ENCODE peak calls at places on chromosomes 5 and 9, in four cellular contexts. I, A, F and J are unnamed samples.

GRCh38 chr5:122089614-122090013 is 11.6 kb upstream of the LOX start:
- DNase-seq in I (peak; percentile 72), A (no peak), F (no peak), J (no peak)

GRCh38 chr9:4292781-4293180 is 7.1 kb downstream of the GLIS3 start:
- DNase-seq in I (no peak), A (peak; percentile 65), F (no peak), J (no peak)

GRCh38 chr5:170312666-170313065 is 15.1 kb upstream of the LCP2 start:
- DNase-seq in I (peak; percentile 64), A (peak; percentile 33), F (no peak), J (no peak)

GRCh38 chr9:15135167-15135792 is 171.7 kb downstream of the TTC39B start:
- DNase-seq in I (peak; percentile 61), A (peak; percentile 72), F (peak; percentile 73), J (peak; percentile 73)

GRCh38 chr9:84773023-84773422 is 103.5 kb downstream of the NTRK2 start:
- DNase-seq in I (no peak), A (no peak), F (no peak), J (no peak)

GRCh38 chr9:3827175-3827574 is 301.4 kb upstream of the RFX3 start:
- DNase-seq in I (no peak), A (no peak), F (no peak), J (no peak)

GRCh38 chr9:97737429-97737828 is 40.3 kb upstream of the XPA start:
- DNase-seq in I (peak; percentile 54), A (peak; percentile 44), F (peak; percentile 22), J (peak; percentile 23)

GRCh38 chr9:112819635-112820496 is 69.3 kb downstream of the SNX30 start:
- DNase-seq in I (peak; percentile 69), A (peak; percentile 69), F (peak; percentile 67), J (peak; percentile 31)

GRCh38 chr9:69155341-69156030 is 18.6 kb upstream of the TJP2 start:
- DNase-seq in I (no peak), A (no peak), F (no peak), J (peak; percentile 72)

GRCh38 chr9:129109504-129109903 is 1.1 kb downstream of the CRAT start:
- DNase-seq in I (peak; percentile 63), A (peak; percentile 41), F (peak; percentile 41), J (peak; percentile 35)

GRCh38 chr9:3054017-3054586 is 210.2 kb upstream of the PUM3 start:
- DNase-seq in I (no peak), A (no peak), F (peak; percentile 16), J (no peak)

GRCh38 chr5:61055434-61056006 is 106.7 kb downstream of the SMIM15 start:
- DNase-seq in I (peak; percentile 35), A (peak; percentile 62), F (peak; percentile 28), J (no peak)

GRCh38 chr5:20617876-20618275 is 629.9 kb upstream of the CDH18 start:
- DNase-seq in I (no peak), A (no peak), F (no peak), J (no peak)

GRCh38 chr9:93054758-93055704 is 3.5 kb upstream of the SUSD3 start:
- DNase-seq in I (no peak), A (no peak), F (no peak), J (no peak)

GRCh38 chr5:93599427-93600146 is 16.6 kb downstream of the NR2F1 start:
- DNase-seq in I (no peak), A (no peak), F (no peak), J (peak; percentile 38)

GRCh38 chr9:107286057-107286456 is 3.0 kb downstream of the RAD23B start:
- DNase-seq in I (peak; percentile 59), A (peak; percentile 34), F (peak; percentile 64), J (no peak)

DNA sequence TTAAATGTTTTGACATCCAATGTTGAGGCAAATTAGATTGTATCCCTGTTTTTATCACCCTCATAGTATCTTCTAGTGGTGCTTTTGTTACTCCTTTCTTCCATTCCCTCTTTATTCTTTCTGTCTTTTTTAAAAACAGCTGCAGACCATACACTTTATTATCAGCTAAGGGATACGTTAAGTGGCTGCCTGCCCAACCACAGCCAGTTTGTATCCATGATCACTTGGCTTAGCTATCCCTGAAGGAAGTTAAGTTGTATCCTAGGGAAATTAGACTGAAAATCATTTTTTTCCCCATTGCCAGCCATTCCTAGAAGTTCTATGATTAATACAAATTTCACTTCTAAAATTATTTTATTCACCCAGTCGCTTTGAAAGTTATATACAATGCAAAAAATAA is 1032.7 kb downstream of the NR2F1-AS1 start:
- DNase-seq in I (no peak), A (no peak), F (no peak), J (no peak)
- TF ChIP-seq NR3C1 in I (no peak), A (no peak), F (no peak), J (no peak)

GRCh38 chr5:83636141-83636540 is 84.5 kb downstream of the HAPLN1 start:
- DNase-seq in I (no peak), A (no peak), F (no peak), J (no peak)

GRCh38 chr5:83633285-83633684 is 87.4 kb downstream of the HAPLN1 start:
- DNase-seq in I (no peak), A (no peak), F (no peak), J (no peak)

GRCh38 chr5:83628360-83628759 is 92.3 kb downstream of the HAPLN1 start:
- DNase-seq in I (no peak), A (no peak), F (no peak), J (no peak)

DNA sequence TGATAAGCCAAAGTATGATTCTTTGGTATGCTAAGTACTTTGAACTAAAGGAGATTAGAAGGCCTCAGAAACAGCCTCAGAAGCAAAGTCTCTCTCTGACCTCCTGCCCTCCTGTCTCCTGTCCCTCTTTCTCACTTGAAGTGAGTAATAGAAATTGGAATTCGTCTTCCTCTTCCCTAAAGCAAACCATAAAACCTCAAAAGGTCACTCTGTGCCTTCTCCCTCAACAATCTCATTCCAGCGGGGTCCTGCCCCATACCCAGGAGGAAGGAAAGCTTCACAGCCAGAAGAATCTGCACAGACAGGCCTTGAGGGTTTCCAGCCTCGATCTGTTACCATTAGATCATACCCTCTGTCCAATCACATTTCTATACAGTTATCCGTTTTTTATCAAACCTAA is 87.8 kb downstream of the HAPLN1 start:
- DNase-seq in I (no peak), A (peak; percentile 7), F (no peak), J (no peak)
- TF ChIP-seq NR3C1 in I (no peak), A (no peak), F (no peak), J (no peak)

GRCh38 chr5:73947876-73948275 is 321.9 kb downstream of the ARHGEF28 start:
- DNase-seq in I (no peak), A (no peak), F (no peak), J (no peak)

GRCh38 chr5:73946926-73947455 is 321.0 kb downstream of the ARHGEF28 start:
- DNase-seq in I (no peak), A (no peak), F (no peak), J (no peak)

GRCh38 chr5:73948289-73948688 is 322.3 kb downstream of the ARHGEF28 start:
- DNase-seq in I (no peak), A (no peak), F (no peak), J (no peak)

GRCh38 chr5:73950441-73950873 is 324.5 kb downstream of the ARHGEF28 start:
- DNase-seq in I (no peak), A (no peak), F (no peak), J (no peak)

GRCh38 chr5:73948720-73949119 is 322.7 kb downstream of the ARHGEF28 start:
- DNase-seq in I (no peak), A (no peak), F (no peak), J (no peak)
- TF ChIP-seq NR3C1 in I (no peak), A (no peak), F (no peak), J (no peak)

GRCh38 chr9:26945591-26945990 is 1.5 kb downstream of the PLAA start:
- DNase-seq in I (no peak), A (no peak), F (no peak), J (no peak)
- TF ChIP-seq NR3C1 in I (no peak), A (no peak), F (no peak), J (no peak)

DNA sequence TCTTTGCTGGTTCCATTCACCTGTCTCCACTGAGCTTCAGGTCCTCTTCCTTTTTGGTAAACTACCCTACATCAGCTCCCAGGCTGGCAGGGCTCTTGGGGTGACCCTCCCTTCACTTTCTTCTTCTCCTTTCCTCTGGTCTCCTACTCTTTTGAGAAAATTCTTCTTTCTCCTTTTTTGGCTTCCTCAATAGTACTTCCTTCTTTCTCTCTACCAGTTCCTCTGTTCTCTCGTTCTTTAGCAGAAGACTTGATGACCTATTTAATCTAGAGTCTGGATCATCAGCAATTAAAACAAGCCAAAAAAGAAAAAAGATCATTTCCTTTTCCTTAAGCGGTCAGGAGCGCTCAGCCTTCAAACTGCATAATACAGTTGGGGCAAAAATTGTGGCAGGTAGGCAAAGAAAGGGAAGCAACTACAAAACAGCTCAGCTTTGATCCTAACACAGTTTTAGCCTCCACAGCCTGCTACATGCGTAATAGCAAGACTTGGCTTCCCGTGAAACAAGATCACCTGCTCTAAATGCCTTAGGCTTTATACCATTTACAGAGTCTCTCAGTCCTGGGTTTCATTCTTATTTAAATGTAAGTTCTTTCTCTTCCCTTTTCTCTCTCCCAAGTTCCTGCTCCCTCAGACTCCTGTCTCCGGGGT is 14.0 kb upstream of the GSN start:
- DNase-seq in I (no peak), A (no peak), F (no peak), J (no peak)
- TF ChIP-seq NR3C1 in I (no peak), A (no peak), F (no peak), J (no peak)

GRCh38 chr5:83891261-83891660 is 170.6 kb upstream of the HAPLN1 start:
- DNase-seq in I (no peak), A (no peak), F (no peak), J (no peak)

GRCh38 chr5:83899351-83899970 is 178.8 kb upstream of the HAPLN1 start:
- DNase-seq in I (no peak), A (no peak), F (no peak), J (no peak)

GRCh38 chr5:83900307-83900706 is 179.7 kb upstream of the HAPLN1 start:
- DNase-seq in I (no peak), A (no peak), F (no peak), J (peak; percentile 14)

GRCh38 chr5:83895860-83896259 is 175.2 kb upstream of the HAPLN1 start:
- DNase-seq in I (no peak), A (no peak), F (no peak), J (no peak)
- TF ChIP-seq NR3C1 in I (no peak), A (no peak), F (no peak), J (no peak)

DNA sequence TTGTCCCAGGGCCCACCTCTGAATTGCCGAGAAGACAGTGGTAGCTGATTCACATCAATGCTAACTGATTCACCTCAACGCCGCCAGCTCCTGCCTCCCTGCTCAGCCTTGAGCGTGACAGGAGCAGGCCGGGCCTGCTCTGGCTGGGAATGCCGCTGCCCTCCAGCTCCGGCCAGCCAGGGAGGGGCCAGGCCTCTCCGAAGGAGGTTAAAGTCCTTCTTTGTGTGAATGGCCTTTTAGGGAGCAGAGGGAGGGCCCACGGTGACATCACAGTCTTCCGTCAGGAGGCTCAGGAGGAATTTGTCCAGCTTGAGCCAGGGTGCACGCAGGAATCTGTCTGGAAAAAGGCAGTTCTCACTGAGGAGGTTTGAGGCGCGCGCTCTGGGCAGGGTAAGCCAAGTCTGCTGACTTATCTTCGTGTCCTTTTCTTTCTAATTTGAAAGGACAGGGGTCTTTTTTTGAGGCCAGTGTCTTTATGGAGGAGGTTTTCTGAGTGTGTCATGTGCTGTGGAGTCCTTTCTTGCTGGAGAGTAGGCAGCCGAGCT is 82.7 kb downstream of the C9orf152 start:
- DNase-seq in I (no peak), A (peak; percentile 94), F (peak; percentile 95), J (peak; percentile 81)
- TF ChIP-seq NR3C1 in I (no peak), A (no peak), F (no peak), J (no peak)